ENCODE peak calls at places on chromosomes 11 and 22, in ten cellular contexts. One of them, this sample, is unnamed.

GRCh38 chr11:2578934-2579280 is 120.9 kb downstream of the KCNQ1OT1 start:
- DNase-seq in astrocyte of the cerebellum: no peak
- DNase-seq in cardiac muscle cell: no peak
- DNase-seq in stimulated activated CD4-positive, alpha-beta T cell treated with anti-CD3 and anti-CD28 coated beads, Interleukin-1b, Interleukin-23, amount 100 ng/mL, for 48 hours: no peak
- DNase-seq in CD4-positive, CD25-positive, alpha-beta regulatory T cell: no peak
- DNase-seq in stimulated activated CD8-positive, alpha-beta memory T cell treated with anti-CD3 and anti-CD28 coated beads, Interleukin-7, amount 100 ng/mL, for 1 hour: no peak
- DNase-seq in NCI-H748 treated with DMSO at 0.1 percent for 48 hours: no peak
- DNase-seq in foreskin fibroblast: no peak
- DNase-seq in CD8-positive, alpha-beta memory T cell: no peak
- DNase-seq in GM12864: no peak
- DNase-seq in this sample: no peak

GRCh38 chr11:115912484-115912945 is 408.3 kb upstream of the CADM1 start:
- DNase-seq in astrocyte of the cerebellum: no peak
- DNase-seq in cardiac muscle cell: no peak
- DNase-seq in stimulated activated CD4-positive, alpha-beta T cell treated with anti-CD3 and anti-CD28 coated beads, Interleukin-1b, Interleukin-23, amount 100 ng/mL, for 48 hours: no peak
- DNase-seq in CD4-positive, CD25-positive, alpha-beta regulatory T cell: no peak
- DNase-seq in stimulated activated CD8-positive, alpha-beta memory T cell treated with anti-CD3 and anti-CD28 coated beads, Interleukin-7, amount 100 ng/mL, for 1 hour: no peak
- DNase-seq in NCI-H748 treated with DMSO at 0.1 percent for 48 hours: peak
- DNase-seq in foreskin fibroblast: no peak
- DNase-seq in CD8-positive, alpha-beta memory T cell: no peak
- DNase-seq in GM12864: no peak
- DNase-seq in this sample: no peak

GRCh38 chr11:70952171-70952570 is 300.2 kb downstream of the SHANK2 start:
- DNase-seq in astrocyte of the cerebellum: no peak
- DNase-seq in cardiac muscle cell: no peak
- DNase-seq in stimulated activated CD4-positive, alpha-beta T cell treated with anti-CD3 and anti-CD28 coated beads, Interleukin-1b, Interleukin-23, amount 100 ng/mL, for 48 hours: no peak
- DNase-seq in CD4-positive, CD25-positive, alpha-beta regulatory T cell: no peak
- DNase-seq in stimulated activated CD8-positive, alpha-beta memory T cell treated with anti-CD3 and anti-CD28 coated beads, Interleukin-7, amount 100 ng/mL, for 1 hour: no peak
- DNase-seq in NCI-H748 treated with DMSO at 0.1 percent for 48 hours: no peak
- DNase-seq in foreskin fibroblast: no peak
- DNase-seq in CD8-positive, alpha-beta memory T cell: no peak
- DNase-seq in GM12864: no peak
- DNase-seq in this sample: no peak

GRCh38 chr11:73889019-73889418 is 12.2 kb downstream of the PAAF1 start:
- DNase-seq in astrocyte of the cerebellum: no peak
- DNase-seq in cardiac muscle cell: peak
- DNase-seq in stimulated activated CD4-positive, alpha-beta T cell treated with anti-CD3 and anti-CD28 coated beads, Interleukin-1b, Interleukin-23, amount 100 ng/mL, for 48 hours: no peak
- DNase-seq in CD4-positive, CD25-positive, alpha-beta regulatory T cell: no peak
- DNase-seq in stimulated activated CD8-positive, alpha-beta memory T cell treated with anti-CD3 and anti-CD28 coated beads, Interleukin-7, amount 100 ng/mL, for 1 hour: no peak
- DNase-seq in NCI-H748 treated with DMSO at 0.1 percent for 48 hours: no peak
- DNase-seq in foreskin fibroblast: peak
- DNase-seq in CD8-positive, alpha-beta memory T cell: no peak
- DNase-seq in GM12864: no peak
- DNase-seq in this sample: peak

GRCh38 chr11:12888525-12889158 is 120.5 kb upstream of the RASSF10 start:
- DNase-seq in astrocyte of the cerebellum: peak
- DNase-seq in cardiac muscle cell: peak
- DNase-seq in stimulated activated CD4-positive, alpha-beta T cell treated with anti-CD3 and anti-CD28 coated beads, Interleukin-1b, Interleukin-23, amount 100 ng/mL, for 48 hours: peak
- DNase-seq in CD4-positive, CD25-positive, alpha-beta regulatory T cell: peak
- DNase-seq in stimulated activated CD8-positive, alpha-beta memory T cell treated with anti-CD3 and anti-CD28 coated beads, Interleukin-7, amount 100 ng/mL, for 1 hour: peak
- DNase-seq in NCI-H748 treated with DMSO at 0.1 percent for 48 hours: peak
- DNase-seq in foreskin fibroblast: peak
- DNase-seq in CD8-positive, alpha-beta memory T cell: peak
- DNase-seq in GM12864: peak
- DNase-seq in this sample: peak

GRCh38 chr11:95556342-95557151 is 233.0 kb downstream of the FAM76B start:
- DNase-seq in astrocyte of the cerebellum: peak
- DNase-seq in cardiac muscle cell: peak
- DNase-seq in stimulated activated CD4-positive, alpha-beta T cell treated with anti-CD3 and anti-CD28 coated beads, Interleukin-1b, Interleukin-23, amount 100 ng/mL, for 48 hours: peak
- DNase-seq in CD4-positive, CD25-positive, alpha-beta regulatory T cell: no peak
- DNase-seq in stimulated activated CD8-positive, alpha-beta memory T cell treated with anti-CD3 and anti-CD28 coated beads, Interleukin-7, amount 100 ng/mL, for 1 hour: no peak
- DNase-seq in NCI-H748 treated with DMSO at 0.1 percent for 48 hours: no peak
- DNase-seq in foreskin fibroblast: peak
- DNase-seq in CD8-positive, alpha-beta memory T cell: no peak
- DNase-seq in GM12864: peak
- DNase-seq in this sample: peak

GRCh38 chr11:77823775-77824174 is 2.8 kb downstream of the AAMDC start:
- DNase-seq in astrocyte of the cerebellum: no peak
- DNase-seq in cardiac muscle cell: peak
- DNase-seq in stimulated activated CD4-positive, alpha-beta T cell treated with anti-CD3 and anti-CD28 coated beads, Interleukin-1b, Interleukin-23, amount 100 ng/mL, for 48 hours: no peak
- DNase-seq in CD4-positive, CD25-positive, alpha-beta regulatory T cell: no peak
- DNase-seq in stimulated activated CD8-positive, alpha-beta memory T cell treated with anti-CD3 and anti-CD28 coated beads, Interleukin-7, amount 100 ng/mL, for 1 hour: no peak
- DNase-seq in NCI-H748 treated with DMSO at 0.1 percent for 48 hours: no peak
- DNase-seq in foreskin fibroblast: peak
- DNase-seq in CD8-positive, alpha-beta memory T cell: no peak
- DNase-seq in GM12864: no peak
- DNase-seq in this sample: peak

GRCh38 chr22:50731811-50732624 is 6.0 kb upstream of the ACR start:
- DNase-seq in astrocyte of the cerebellum: no peak
- DNase-seq in cardiac muscle cell: peak
- DNase-seq in stimulated activated CD4-positive, alpha-beta T cell treated with anti-CD3 and anti-CD28 coated beads, Interleukin-1b, Interleukin-23, amount 100 ng/mL, for 48 hours: peak
- DNase-seq in CD4-positive, CD25-positive, alpha-beta regulatory T cell: peak
- DNase-seq in stimulated activated CD8-positive, alpha-beta memory T cell treated with anti-CD3 and anti-CD28 coated beads, Interleukin-7, amount 100 ng/mL, for 1 hour: no peak
- DNase-seq in NCI-H748 treated with DMSO at 0.1 percent for 48 hours: peak
- DNase-seq in foreskin fibroblast: peak
- DNase-seq in CD8-positive, alpha-beta memory T cell: peak
- DNase-seq in GM12864: no peak
- DNase-seq in this sample: peak

GRCh38 chr11:79437981-79438630 is 2.7 kb downstream of the TENM4 start:
- DNase-seq in astrocyte of the cerebellum: no peak
- DNase-seq in cardiac muscle cell: peak
- DNase-seq in stimulated activated CD4-positive, alpha-beta T cell treated with anti-CD3 and anti-CD28 coated beads, Interleukin-1b, Interleukin-23, amount 100 ng/mL, for 48 hours: no peak
- DNase-seq in CD4-positive, CD25-positive, alpha-beta regulatory T cell: no peak
- DNase-seq in stimulated activated CD8-positive, alpha-beta memory T cell treated with anti-CD3 and anti-CD28 coated beads, Interleukin-7, amount 100 ng/mL, for 1 hour: no peak
- DNase-seq in NCI-H748 treated with DMSO at 0.1 percent for 48 hours: peak
- DNase-seq in foreskin fibroblast: peak
- DNase-seq in CD8-positive, alpha-beta memory T cell: no peak
- DNase-seq in GM12864: no peak
- DNase-seq in this sample: peak

GRCh38 chr11:115528217-115528616 is 24.0 kb upstream of the CADM1 start:
- DNase-seq in astrocyte of the cerebellum: no peak
- DNase-seq in cardiac muscle cell: no peak
- DNase-seq in stimulated activated CD4-positive, alpha-beta T cell treated with anti-CD3 and anti-CD28 coated beads, Interleukin-1b, Interleukin-23, amount 100 ng/mL, for 48 hours: no peak
- DNase-seq in CD4-positive, CD25-positive, alpha-beta regulatory T cell: no peak
- DNase-seq in stimulated activated CD8-positive, alpha-beta memory T cell treated with anti-CD3 and anti-CD28 coated beads, Interleukin-7, amount 100 ng/mL, for 1 hour: no peak
- DNase-seq in NCI-H748 treated with DMSO at 0.1 percent for 48 hours: no peak
- DNase-seq in foreskin fibroblast: no peak
- DNase-seq in CD8-positive, alpha-beta memory T cell: no peak
- DNase-seq in GM12864: no peak
- DNase-seq in this sample: no peak

GRCh38 chr11:113874920-113875413 is 405 bp downstream of the USP28 start:
- DNase-seq in astrocyte of the cerebellum: no peak
- DNase-seq in cardiac muscle cell: no peak
- DNase-seq in stimulated activated CD4-positive, alpha-beta T cell treated with anti-CD3 and anti-CD28 coated beads, Interleukin-1b, Interleukin-23, amount 100 ng/mL, for 48 hours: no peak
- DNase-seq in CD4-positive, CD25-positive, alpha-beta regulatory T cell: no peak
- DNase-seq in stimulated activated CD8-positive, alpha-beta memory T cell treated with anti-CD3 and anti-CD28 coated beads, Interleukin-7, amount 100 ng/mL, for 1 hour: peak
- DNase-seq in NCI-H748 treated with DMSO at 0.1 percent for 48 hours: no peak
- DNase-seq in foreskin fibroblast: peak
- DNase-seq in CD8-positive, alpha-beta memory T cell: no peak
- DNase-seq in GM12864: no peak
- DNase-seq in this sample: no peak

GRCh38 chr11:31424652-31425051 is 55.0 kb downstream of the DNAJC24 start:
- DNase-seq in astrocyte of the cerebellum: no peak
- DNase-seq in cardiac muscle cell: no peak
- DNase-seq in stimulated activated CD4-positive, alpha-beta T cell treated with anti-CD3 and anti-CD28 coated beads, Interleukin-1b, Interleukin-23, amount 100 ng/mL, for 48 hours: no peak
- DNase-seq in CD4-positive, CD25-positive, alpha-beta regulatory T cell: no peak
- DNase-seq in stimulated activated CD8-positive, alpha-beta memory T cell treated with anti-CD3 and anti-CD28 coated beads, Interleukin-7, amount 100 ng/mL, for 1 hour: no peak
- DNase-seq in NCI-H748 treated with DMSO at 0.1 percent for 48 hours: no peak
- DNase-seq in foreskin fibroblast: no peak
- DNase-seq in CD8-positive, alpha-beta memory T cell: no peak
- DNase-seq in GM12864: no peak
- DNase-seq in this sample: no peak

GRCh38 chr11:34242037-34242625 is 115.7 kb downstream of the ABTB2 start:
- DNase-seq in astrocyte of the cerebellum: no peak
- DNase-seq in cardiac muscle cell: no peak
- DNase-seq in stimulated activated CD4-positive, alpha-beta T cell treated with anti-CD3 and anti-CD28 coated beads, Interleukin-1b, Interleukin-23, amount 100 ng/mL, for 48 hours: peak
- DNase-seq in CD4-positive, CD25-positive, alpha-beta regulatory T cell: no peak
- DNase-seq in stimulated activated CD8-positive, alpha-beta memory T cell treated with anti-CD3 and anti-CD28 coated beads, Interleukin-7, amount 100 ng/mL, for 1 hour: no peak
- DNase-seq in NCI-H748 treated with DMSO at 0.1 percent for 48 hours: no peak
- DNase-seq in foreskin fibroblast: no peak
- DNase-seq in CD8-positive, alpha-beta memory T cell: no peak
- DNase-seq in GM12864: no peak
- DNase-seq in this sample: peak

GRCh38 chr11:89220684-89221339 is 43.1 kb downstream of the TYR start:
- DNase-seq in astrocyte of the cerebellum: no peak
- DNase-seq in cardiac muscle cell: no peak
- DNase-seq in stimulated activated CD4-positive, alpha-beta T cell treated with anti-CD3 and anti-CD28 coated beads, Interleukin-1b, Interleukin-23, amount 100 ng/mL, for 48 hours: no peak
- DNase-seq in CD4-positive, CD25-positive, alpha-beta regulatory T cell: no peak
- DNase-seq in stimulated activated CD8-positive, alpha-beta memory T cell treated with anti-CD3 and anti-CD28 coated beads, Interleukin-7, amount 100 ng/mL, for 1 hour: no peak
- DNase-seq in NCI-H748 treated with DMSO at 0.1 percent for 48 hours: peak
- DNase-seq in foreskin fibroblast: no peak
- DNase-seq in CD8-positive, alpha-beta memory T cell: no peak
- DNase-seq in GM12864: no peak
- DNase-seq in this sample: no peak

GRCh38 chr11:579830-580601 is 3.7 kb downstream of the PHRF1 start:
- DNase-seq in astrocyte of the cerebellum: no peak
- DNase-seq in cardiac muscle cell: no peak
- DNase-seq in stimulated activated CD4-positive, alpha-beta T cell treated with anti-CD3 and anti-CD28 coated beads, Interleukin-1b, Interleukin-23, amount 100 ng/mL, for 48 hours: no peak
- DNase-seq in CD4-positive, CD25-positive, alpha-beta regulatory T cell: no peak
- DNase-seq in stimulated activated CD8-positive, alpha-beta memory T cell treated with anti-CD3 and anti-CD28 coated beads, Interleukin-7, amount 100 ng/mL, for 1 hour: no peak
- DNase-seq in NCI-H748 treated with DMSO at 0.1 percent for 48 hours: no peak
- DNase-seq in foreskin fibroblast: no peak
- DNase-seq in CD8-positive, alpha-beta memory T cell: no peak
- DNase-seq in GM12864: no peak
- DNase-seq in this sample: peak

GRCh38 chr11:9726313-9727022 is 62.6 kb downstream of the SWAP70 start:
- DNase-seq in astrocyte of the cerebellum: peak
- DNase-seq in cardiac muscle cell: peak
- DNase-seq in stimulated activated CD4-positive, alpha-beta T cell treated with anti-CD3 and anti-CD28 coated beads, Interleukin-1b, Interleukin-23, amount 100 ng/mL, for 48 hours: no peak
- DNase-seq in CD4-positive, CD25-positive, alpha-beta regulatory T cell: no peak
- DNase-seq in stimulated activated CD8-positive, alpha-beta memory T cell treated with anti-CD3 and anti-CD28 coated beads, Interleukin-7, amount 100 ng/mL, for 1 hour: no peak
- DNase-seq in NCI-H748 treated with DMSO at 0.1 percent for 48 hours: no peak
- DNase-seq in foreskin fibroblast: peak
- DNase-seq in CD8-positive, alpha-beta memory T cell: no peak
- DNase-seq in GM12864: no peak
- DNase-seq in this sample: peak

GRCh38 chr11:11977206-11977938 is 31.1 kb downstream of the DKK3 start:
- DNase-seq in astrocyte of the cerebellum: peak
- DNase-seq in cardiac muscle cell: peak
- DNase-seq in stimulated activated CD4-positive, alpha-beta T cell treated with anti-CD3 and anti-CD28 coated beads, Interleukin-1b, Interleukin-23, amount 100 ng/mL, for 48 hours: no peak
- DNase-seq in CD4-positive, CD25-positive, alpha-beta regulatory T cell: no peak
- DNase-seq in stimulated activated CD8-positive, alpha-beta memory T cell treated with anti-CD3 and anti-CD28 coated beads, Interleukin-7, amount 100 ng/mL, for 1 hour: no peak
- DNase-seq in NCI-H748 treated with DMSO at 0.1 percent for 48 hours: no peak
- DNase-seq in foreskin fibroblast: peak
- DNase-seq in CD8-positive, alpha-beta memory T cell: no peak
- DNase-seq in GM12864: no peak
- DNase-seq in this sample: peak

GRCh38 chr11:67309661-67310061 is 6.3 kb downstream of the SSH3 start:
- DNase-seq in astrocyte of the cerebellum: no peak
- DNase-seq in cardiac muscle cell: no peak
- DNase-seq in stimulated activated CD4-positive, alpha-beta T cell treated with anti-CD3 and anti-CD28 coated beads, Interleukin-1b, Interleukin-23, amount 100 ng/mL, for 48 hours: no peak
- DNase-seq in CD4-positive, CD25-positive, alpha-beta regulatory T cell: no peak
- DNase-seq in stimulated activated CD8-positive, alpha-beta memory T cell treated with anti-CD3 and anti-CD28 coated beads, Interleukin-7, amount 100 ng/mL, for 1 hour: no peak
- DNase-seq in NCI-H748 treated with DMSO at 0.1 percent for 48 hours: no peak
- DNase-seq in foreskin fibroblast: no peak
- DNase-seq in CD8-positive, alpha-beta memory T cell: no peak
- DNase-seq in GM12864: no peak
- DNase-seq in this sample: no peak

GRCh38 chr22:37283393-37283937 is 1.2 kb downstream of the CYTH4 start:
- DNase-seq in astrocyte of the cerebellum: no peak
- DNase-seq in cardiac muscle cell: no peak
- DNase-seq in stimulated activated CD4-positive, alpha-beta T cell treated with anti-CD3 and anti-CD28 coated beads, Interleukin-1b, Interleukin-23, amount 100 ng/mL, for 48 hours: no peak
- DNase-seq in CD4-positive, CD25-positive, alpha-beta regulatory T cell: peak
- DNase-seq in stimulated activated CD8-positive, alpha-beta memory T cell treated with anti-CD3 and anti-CD28 coated beads, Interleukin-7, amount 100 ng/mL, for 1 hour: peak
- DNase-seq in NCI-H748 treated with DMSO at 0.1 percent for 48 hours: no peak
- DNase-seq in foreskin fibroblast: no peak
- DNase-seq in CD8-positive, alpha-beta memory T cell: peak
- DNase-seq in GM12864: no peak
- DNase-seq in this sample: peak

GRCh38 chr11:126246636-126247035 is 22.1 kb downstream of the SRPRA start:
- DNase-seq in astrocyte of the cerebellum: no peak
- DNase-seq in cardiac muscle cell: peak
- DNase-seq in stimulated activated CD4-positive, alpha-beta T cell treated with anti-CD3 and anti-CD28 coated beads, Interleukin-1b, Interleukin-23, amount 100 ng/mL, for 48 hours: no peak
- DNase-seq in CD4-positive, CD25-positive, alpha-beta regulatory T cell: no peak
- DNase-seq in stimulated activated CD8-positive, alpha-beta memory T cell treated with anti-CD3 and anti-CD28 coated beads, Interleukin-7, amount 100 ng/mL, for 1 hour: no peak
- DNase-seq in NCI-H748 treated with DMSO at 0.1 percent for 48 hours: no peak
- DNase-seq in foreskin fibroblast: peak
- DNase-seq in CD8-positive, alpha-beta memory T cell: no peak
- DNase-seq in GM12864: no peak
- DNase-seq in this sample: peak

GRCh38 chr11:63478896-63479295 is 12.1 kb downstream of the PLAAT5 start:
- DNase-seq in astrocyte of the cerebellum: peak
- DNase-seq in cardiac muscle cell: peak
- DNase-seq in stimulated activated CD4-positive, alpha-beta T cell treated with anti-CD3 and anti-CD28 coated beads, Interleukin-1b, Interleukin-23, amount 100 ng/mL, for 48 hours: peak
- DNase-seq in CD4-positive, CD25-positive, alpha-beta regulatory T cell: peak
- DNase-seq in stimulated activated CD8-positive, alpha-beta memory T cell treated with anti-CD3 and anti-CD28 coated beads, Interleukin-7, amount 100 ng/mL, for 1 hour: peak
- DNase-seq in NCI-H748 treated with DMSO at 0.1 percent for 48 hours: peak
- DNase-seq in foreskin fibroblast: peak
- DNase-seq in CD8-positive, alpha-beta memory T cell: peak
- DNase-seq in GM12864: peak
- DNase-seq in this sample: peak

GRCh38 chr11:45805305-45806071 is 539 bp downstream of the SLC35C1 start:
- DNase-seq in astrocyte of the cerebellum: peak
- DNase-seq in cardiac muscle cell: peak
- DNase-seq in stimulated activated CD4-positive, alpha-beta T cell treated with anti-CD3 and anti-CD28 coated beads, Interleukin-1b, Interleukin-23, amount 100 ng/mL, for 48 hours: no peak
- DNase-seq in CD4-positive, CD25-positive, alpha-beta regulatory T cell: no peak
- DNase-seq in stimulated activated CD8-positive, alpha-beta memory T cell treated with anti-CD3 and anti-CD28 coated beads, Interleukin-7, amount 100 ng/mL, for 1 hour: no peak
- DNase-seq in NCI-H748 treated with DMSO at 0.1 percent for 48 hours: peak
- DNase-seq in foreskin fibroblast: peak
- DNase-seq in CD8-positive, alpha-beta memory T cell: no peak
- DNase-seq in GM12864: no peak
- DNase-seq in this sample: peak

GRCh38 chr22:37582526-37582925 is 2.6 kb upstream of the LGALS2 start:
- DNase-seq in astrocyte of the cerebellum: no peak
- DNase-seq in cardiac muscle cell: no peak
- DNase-seq in stimulated activated CD4-positive, alpha-beta T cell treated with anti-CD3 and anti-CD28 coated beads, Interleukin-1b, Interleukin-23, amount 100 ng/mL, for 48 hours: no peak
- DNase-seq in CD4-positive, CD25-positive, alpha-beta regulatory T cell: no peak
- DNase-seq in stimulated activated CD8-positive, alpha-beta memory T cell treated with anti-CD3 and anti-CD28 coated beads, Interleukin-7, amount 100 ng/mL, for 1 hour: no peak
- DNase-seq in NCI-H748 treated with DMSO at 0.1 percent for 48 hours: no peak
- DNase-seq in foreskin fibroblast: no peak
- DNase-seq in CD8-positive, alpha-beta memory T cell: no peak
- DNase-seq in GM12864: no peak
- DNase-seq in this sample: no peak

GRCh38 chr11:68471360-68472340 is 11.1 kb downstream of the PPP6R3 start:
- DNase-seq in astrocyte of the cerebellum: peak
- DNase-seq in cardiac muscle cell: peak
- DNase-seq in stimulated activated CD4-positive, alpha-beta T cell treated with anti-CD3 and anti-CD28 coated beads, Interleukin-1b, Interleukin-23, amount 100 ng/mL, for 48 hours: peak
- DNase-seq in CD4-positive, CD25-positive, alpha-beta regulatory T cell: no peak
- DNase-seq in stimulated activated CD8-positive, alpha-beta memory T cell treated with anti-CD3 and anti-CD28 coated beads, Interleukin-7, amount 100 ng/mL, for 1 hour: no peak
- DNase-seq in NCI-H748 treated with DMSO at 0.1 percent for 48 hours: no peak
- DNase-seq in foreskin fibroblast: no peak
- DNase-seq in CD8-positive, alpha-beta memory T cell: peak
- DNase-seq in GM12864: no peak
- DNase-seq in this sample: peak

GRCh38 chr22:22397292-22397870 is 111.2 kb downstream of the ZNF280B start:
- DNase-seq in astrocyte of the cerebellum: no peak
- DNase-seq in cardiac muscle cell: peak
- DNase-seq in stimulated activated CD4-positive, alpha-beta T cell treated with anti-CD3 and anti-CD28 coated beads, Interleukin-1b, Interleukin-23, amount 100 ng/mL, for 48 hours: no peak
- DNase-seq in CD4-positive, CD25-positive, alpha-beta regulatory T cell: no peak
- DNase-seq in stimulated activated CD8-positive, alpha-beta memory T cell treated with anti-CD3 and anti-CD28 coated beads, Interleukin-7, amount 100 ng/mL, for 1 hour: no peak
- DNase-seq in NCI-H748 treated with DMSO at 0.1 percent for 48 hours: no peak
- DNase-seq in foreskin fibroblast: peak
- DNase-seq in CD8-positive, alpha-beta memory T cell: no peak
- DNase-seq in GM12864: no peak
- DNase-seq in this sample: peak

GRCh38 chr22:47391169-47392053 is 629.0 kb downstream of the TBC1D22A start:
- DNase-seq in astrocyte of the cerebellum: no peak
- DNase-seq in cardiac muscle cell: no peak
- DNase-seq in stimulated activated CD4-positive, alpha-beta T cell treated with anti-CD3 and anti-CD28 coated beads, Interleukin-1b, Interleukin-23, amount 100 ng/mL, for 48 hours: no peak
- DNase-seq in CD4-positive, CD25-positive, alpha-beta regulatory T cell: no peak
- DNase-seq in stimulated activated CD8-positive, alpha-beta memory T cell treated with anti-CD3 and anti-CD28 coated beads, Interleukin-7, amount 100 ng/mL, for 1 hour: no peak
- DNase-seq in NCI-H748 treated with DMSO at 0.1 percent for 48 hours: no peak
- DNase-seq in foreskin fibroblast: no peak
- DNase-seq in CD8-positive, alpha-beta memory T cell: no peak
- DNase-seq in GM12864: no peak
- DNase-seq in this sample: no peak

GRCh38 chr11:94183886-94184264 is 55.2 kb downstream of the PANX1 start:
- DNase-seq in astrocyte of the cerebellum: no peak
- DNase-seq in cardiac muscle cell: peak
- DNase-seq in stimulated activated CD4-positive, alpha-beta T cell treated with anti-CD3 and anti-CD28 coated beads, Interleukin-1b, Interleukin-23, amount 100 ng/mL, for 48 hours: peak
- DNase-seq in CD4-positive, CD25-positive, alpha-beta regulatory T cell: no peak
- DNase-seq in stimulated activated CD8-positive, alpha-beta memory T cell treated with anti-CD3 and anti-CD28 coated beads, Interleukin-7, amount 100 ng/mL, for 1 hour: no peak
- DNase-seq in NCI-H748 treated with DMSO at 0.1 percent for 48 hours: no peak
- DNase-seq in foreskin fibroblast: no peak
- DNase-seq in CD8-positive, alpha-beta memory T cell: no peak
- DNase-seq in GM12864: peak
- DNase-seq in this sample: peak

GRCh38 chr11:66857927-66858185 is 992 bp downstream of the LRFN4 start:
- DNase-seq in astrocyte of the cerebellum: no peak
- DNase-seq in cardiac muscle cell: no peak
- DNase-seq in stimulated activated CD4-positive, alpha-beta T cell treated with anti-CD3 and anti-CD28 coated beads, Interleukin-1b, Interleukin-23, amount 100 ng/mL, for 48 hours: no peak
- DNase-seq in CD4-positive, CD25-positive, alpha-beta regulatory T cell: no peak
- DNase-seq in stimulated activated CD8-positive, alpha-beta memory T cell treated with anti-CD3 and anti-CD28 coated beads, Interleukin-7, amount 100 ng/mL, for 1 hour: no peak
- DNase-seq in NCI-H748 treated with DMSO at 0.1 percent for 48 hours: no peak
- DNase-seq in foreskin fibroblast: no peak
- DNase-seq in CD8-positive, alpha-beta memory T cell: no peak
- DNase-seq in GM12864: no peak
- DNase-seq in this sample: no peak

This sample was measured in GM23248.